ENCODE peak calls at places on chromosomes 16 and 17, in eight cellular contexts. B is body of pancreas, T is heart right ventricle, X is choroid plexus epithelial cell, N is foreskin fibroblast, Q is AG04450, S is adrenal gland, O is fibroblast of pulmonary artery. D is an unnamed sample.

GRCh38 chr16:50804290-50804907 is 62.5 kb downstream of the CYLD start:
- DNase-seq in B (no peak), T (no peak), X (no peak), N (no peak), Q (no peak), S (no peak), O (no peak), D (no peak)

GRCh38 chr17:49016775-49017463 is 19.7 kb downstream of the IGF2BP1 start:
- DNase-seq in B (peak; percentile 36), T (no peak), X (no peak), N (peak; percentile 88), Q (peak; percentile 44), S (peak; percentile 74), O (peak; percentile 89), D (no peak)

GRCh38 chr16:20181386-20181785 is 107.7 kb upstream of the GPR139 start:
- DNase-seq in B (no peak), T (no peak), X (no peak), N (no peak), Q (no peak), S (peak; percentile 7), O (no peak), D (no peak)

GRCh38 chr17:46943511-46944393 is 20.8 kb downstream of the GOSR2 start:
- DNase-seq in B (no peak), T (no peak), X (peak; percentile 55), N (peak; percentile 34), Q (no peak), S (peak; percentile 48), O (peak; percentile 29), D (no peak)

GRCh38 chr17:14044702-14045101 is 24.6 kb upstream of the COX10 start:
- DNase-seq in B (no peak), T (no peak), X (no peak), N (no peak), Q (no peak), S (no peak), O (no peak), D (no peak)

GRCh38 chr17:63760771-63761539 is 12.4 kb downstream of the CCDC47 start:
- DNase-seq in B (no peak), T (no peak), X (peak; percentile 34), N (no peak), Q (no peak), S (no peak), O (no peak), D (no peak)

GRCh38 chr17:33457477-33457876 is 164.4 kb upstream of the ASIC2 start:
- DNase-seq in B (no peak), T (no peak), X (no peak), N (no peak), Q (no peak), S (no peak), O (no peak), D (no peak)

GRCh38 chr17:29568331-29569244 is at the start of gene TP53I13:
- DNase-seq in B (peak; percentile 93), T (peak; percentile 89), X (peak; percentile 74), N (peak; percentile 79), Q (no peak), S (peak; percentile 85), O (peak; percentile 78), D (peak; percentile 31)

GRCh38 chr16:88634141-88634993 is 4.0 kb upstream of the IL17C start:
- DNase-seq in B (no peak), T (peak; percentile 57), X (peak; percentile 56), N (peak; percentile 36), Q (no peak), S (peak; percentile 34), O (peak; percentile 46), D (no peak)

GRCh38 chr17:59848778-59849177 is 44.0 kb downstream of the TUBD1 start:
- DNase-seq in B (peak; percentile 83), T (peak; percentile 50), X (peak; percentile 91), N (peak; percentile 58), Q (no peak), S (peak; percentile 73), O (peak; percentile 87), D (no peak)

GRCh38 chr16:3281222-3281621 is 2.1 kb upstream of the ZNF263 start:
- DNase-seq in B (no peak), T (no peak), X (no peak), N (no peak), Q (no peak), S (no peak), O (no peak), D (no peak)

GRCh38 chr16:11356573-11357331 is 11.5 kb downstream of the RMI2 start:
- DNase-seq in B (peak; percentile 72), T (peak; percentile 72), X (peak; percentile 70), N (peak; percentile 45), Q (no peak), S (peak; percentile 65), O (peak; percentile 65), D (no peak)

GRCh38 chr17:67833946-67834631 is 8.8 kb downstream of the BPTF start:
- DNase-seq in B (no peak), T (no peak), X (peak; percentile 14), N (no peak), Q (no peak), S (no peak), O (no peak), D (no peak)

GRCh38 chr16:31471875-31472558 is at the start of gene TGFB1I1:
- DNase-seq in B (no peak), T (peak; percentile 78), X (peak; percentile 78), N (peak; percentile 83), Q (peak; percentile 59), S (peak; percentile 40), O (peak; percentile 85), D (no peak)

GRCh38 chr17:7656958-7657715 is 6.4 kb downstream of the ATP1B2 start:
- DNase-seq in B (peak; percentile 45), T (peak; percentile 73), X (no peak), N (no peak), Q (no peak), S (peak; percentile 94), O (peak; percentile 18), D (no peak)

GRCh38 chr16:55151901-55152300 is 172.1 kb upstream of the IRX6 start:
- DNase-seq in B (no peak), T (no peak), X (no peak), N (no peak), Q (no peak), S (no peak), O (no peak), D (no peak)

GRCh38 chr16:15843635-15844279 is 13.1 kb downstream of the MYH11 start:
- DNase-seq in B (no peak), T (no peak), X (no peak), N (no peak), Q (no peak), S (no peak), O (no peak), D (no peak)

GRCh38 chr17:18038149-18038850 is 668 bp downstream of the ATPAF2 start:
- DNase-seq in B (no peak), T (no peak), X (no peak), N (no peak), Q (no peak), S (no peak), O (no peak), D (no peak)

GRCh38 chr17:32142857-32143524 is 689 bp downstream of the RHOT1 start:
- DNase-seq in B (peak; percentile 93), T (peak; percentile 48), X (peak; percentile 86), N (peak; percentile 71), Q (peak; percentile 39), S (peak; percentile 88), O (peak; percentile 66), D (peak; percentile 88)

DNA sequence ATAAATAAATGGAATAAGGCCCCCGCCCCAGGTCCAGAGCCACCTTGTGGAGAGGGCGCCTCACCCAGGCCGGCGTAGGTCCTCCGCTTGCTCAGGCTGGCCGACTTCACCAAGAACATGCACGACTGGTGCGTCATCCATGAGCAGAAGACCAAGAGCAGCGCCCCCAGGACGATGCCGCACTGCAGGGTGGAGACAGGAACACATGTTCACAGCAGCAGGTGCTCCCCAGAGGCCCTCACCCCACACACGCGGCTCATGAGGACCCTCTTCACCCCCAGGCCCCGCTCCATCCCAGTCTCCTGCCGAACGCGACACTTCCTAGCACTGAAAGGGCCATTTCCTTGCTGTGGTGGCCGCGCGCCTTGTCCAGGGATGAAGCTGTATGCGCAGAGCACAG is 5.5 kb downstream of the SLC38A10 start:
- DNase-seq in B (no peak), T (no peak), X (no peak), N (no peak), Q (no peak), S (no peak), O (no peak), D (no peak)
- TF ChIP-seq CTCF in B (no peak), T (no peak), X (no peak), N (no peak), Q (no peak), S (no peak), O (no peak), D (no peak)

DNA sequence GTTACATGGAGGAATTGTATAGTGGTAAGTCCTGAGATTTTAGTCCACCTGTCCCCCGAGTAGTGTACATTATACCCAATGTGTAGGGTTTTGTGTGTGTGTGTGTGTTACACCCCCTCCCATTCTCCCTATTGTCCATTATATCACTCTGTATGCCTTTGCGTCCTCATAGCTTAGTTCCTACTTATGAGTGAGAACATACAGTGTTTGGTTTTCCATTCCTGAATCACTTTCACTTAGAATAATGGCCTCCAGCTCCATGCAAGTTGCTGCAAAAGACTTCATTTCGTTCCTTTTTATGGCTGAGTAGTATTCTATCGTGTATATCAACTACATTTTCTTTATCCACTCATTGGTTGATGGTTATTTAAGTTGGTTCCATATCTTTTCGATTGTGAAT is 635 bp upstream of the FA2H start:
- DNase-seq in B (no peak), T (no peak), X (no peak), N (no peak), Q (no peak), S (no peak), O (no peak), D (no peak)
- H3K4me3 ChIP-seq in B (no peak overlapping the region), T (peak overlapping the region; percentile 45), X (no peak overlapping the region), N (no peak overlapping the region), Q (no peak overlapping the region), S (no peak overlapping the region), O (no peak overlapping the region), D (peak overlapping the region; percentile 54)

GRCh38 chr17:58666858-58667267 is 25.0 kb downstream of the TEX14 start:
- DNase-seq in B (peak; percentile 73), T (peak; percentile 66), X (peak; percentile 48), N (peak; percentile 37), Q (no peak), S (peak; percentile 75), O (peak; percentile 95), D (peak; percentile 94)
- TF ChIP-seq CTCF in B (no peak), T (no peak), X (no peak), N (no peak), Q (no peak), S (no peak), O (no peak), D (no peak)

GRCh38 chr16:1536601-1537000 is 3.1 kb downstream of the TMEM204 start:
- DNase-seq in B (no peak), T (peak; percentile 17), X (no peak), N (no peak), Q (no peak), S (no peak), O (no peak), D (no peak)

GRCh38 chr16:1537138-1537577 is 3.7 kb downstream of the TMEM204 start:
- DNase-seq in B (no peak), T (peak; percentile 30), X (no peak), N (no peak), Q (no peak), S (no peak), O (no peak), D (no peak)

GRCh38 chr16:1533443-1533951 is at the start of gene TMEM204:
- DNase-seq in B (peak; percentile 55), T (peak; percentile 85), X (peak; percentile 67), N (peak; percentile 87), Q (peak; percentile 32), S (peak; percentile 61), O (peak; percentile 68), D (no peak)

GRCh38 chr16:1534021-1535020 is 855 bp downstream of the TMEM204 start:
- DNase-seq in B (no peak), T (peak; percentile 40), X (no peak), N (no peak), Q (no peak), S (no peak), O (no peak), D (no peak)

GRCh38 chr16:1535391-1536291 is 2.2 kb downstream of the TMEM204 start:
- DNase-seq in B (no peak), T (peak; percentile 40), X (peak; percentile 64), N (no peak), Q (no peak), S (no peak), O (no peak), D (no peak)
- H3K4me3 ChIP-seq in B (no peak overlapping the region), T (peak overlapping the region; percentile 71), X (peak overlapping the region; percentile 63), N (peak overlapping the region; percentile 53), Q (peak overlapping the region; percentile 56), S (no peak overlapping the region), O (peak overlapping the region; percentile 48), D (no peak overlapping the region)